ENCODE peak calls at places on chromosomes 1 and 21, in nine cellular contexts. J, Z, F, K, O, P, B, C and H are unnamed samples.

GRCh38 chr1:56156937-56157336 is 422.4 kb downstream of the PLPP3 start:
- DNase-seq in J (no peak), Z (no peak), F (no peak), K (no peak), O (no peak), P (no peak), B (no peak), C (no peak), H (no peak)

GRCh38 chr1:248821641-248822040 is 4.1 kb downstream of the SH3BP5L start:
- DNase-seq in J (no peak), Z (no peak), F (no peak), K (no peak), O (no peak), P (no peak), B (no peak), C (no peak), H (no peak)

GRCh38 chr1:173393655-173393993 is 83.5 kb upstream of the PRDX6 start:
- DNase-seq in J (no peak), Z (no peak), F (peak), K (no peak), O (peak), P (no peak), B (peak), C (no peak), H (no peak)

GRCh38 chr1:17113973-17114372 is 5.3 kb downstream of the PADI2 start:
- DNase-seq in J (no peak), Z (no peak), F (no peak), K (peak), O (no peak), P (no peak), B (no peak), C (no peak), H (no peak)

GRCh38 chr1:169933999-169934725 is 40.5 kb upstream of the SCYL3 start:
- DNase-seq in J (no peak), Z (no peak), F (peak), K (no peak), O (no peak), P (no peak), B (no peak), C (no peak), H (peak)

GRCh38 chr1:65795311-65795710 is 2.6 kb downstream of the PDE4B start:
- DNase-seq in J (no peak), Z (no peak), F (no peak), K (no peak), O (no peak), P (no peak), B (no peak), C (no peak), H (no peak)

GRCh38 chr1:98053471-98054366 is 132.9 kb upstream of the DPYD start:
- DNase-seq in J (peak), Z (peak), F (peak), K (peak), O (no peak), P (peak), B (no peak), C (no peak), H (no peak)

GRCh38 chr1:182604128-182604834 is at the start of gene RGS16:
- DNase-seq in J (peak), Z (peak), F (peak), K (peak), O (peak), P (peak), B (peak), C (peak), H (peak)

GRCh38 chr1:156677616-156678596 is 699 bp upstream of the NES start:
- DNase-seq in J (peak), Z (no peak), F (peak), K (peak), O (peak), P (no peak), B (no peak), C (peak), H (peak)

GRCh38 chr1:59917026-59917784 is 9.4 kb downstream of the CYP2J2 start:
- DNase-seq in J (no peak), Z (no peak), F (no peak), K (no peak), O (no peak), P (no peak), B (no peak), C (no peak), H (no peak)

GRCh38 chr1:204564835-204565234 is 48.6 kb downstream of the MDM4 start:
- DNase-seq in J (no peak), Z (no peak), F (no peak), K (no peak), O (no peak), P (no peak), B (no peak), C (no peak), H (no peak)

GRCh38 chr21:41374867-41375533 is 13.2 kb downstream of the MX2 start:
- DNase-seq in J (no peak), Z (no peak), F (no peak), K (no peak), O (no peak), P (no peak), B (no peak), C (no peak), H (no peak)

GRCh38 chr21:32335601-32336575 is 37.2 kb downstream of the MRAP start:
- DNase-seq in J (no peak), Z (no peak), F (no peak), K (peak), O (no peak), P (no peak), B (no peak), C (no peak), H (no peak)

GRCh38 chr1:237223419-237223818 is 181.4 kb downstream of the RYR2 start:
- DNase-seq in J (no peak), Z (no peak), F (no peak), K (no peak), O (no peak), P (no peak), B (no peak), C (no peak), H (no peak)

GRCh38 chr1:246497331-246497915 is 9.7 kb downstream of the SMYD3 start:
- DNase-seq in J (peak), Z (no peak), F (peak), K (no peak), O (peak), P (no peak), B (peak), C (peak), H (peak)

GRCh38 chr1:166974647-166975345 is 544 bp downstream of the ILDR2 start:
- DNase-seq in J (peak), Z (no peak), F (no peak), K (no peak), O (no peak), P (peak), B (no peak), C (no peak), H (no peak)

GRCh38 chr1:45721207-45721606 is 29.2 kb downstream of the IPP start:
- DNase-seq in J (no peak), Z (no peak), F (peak), K (no peak), O (peak), P (no peak), B (peak), C (no peak), H (no peak)

GRCh38 chr1:172429324-172430127 is 9.0 kb downstream of the C1orf105 start:
- DNase-seq in J (peak), Z (no peak), F (peak), K (peak), O (peak), P (no peak), B (no peak), C (peak), H (peak)

GRCh38 chr1:54572236-54572850 is 24.3 kb downstream of the ACOT11 start:
- DNase-seq in J (peak), Z (no peak), F (no peak), K (no peak), O (no peak), P (no peak), B (no peak), C (no peak), H (no peak)

GRCh38 chr1:43934279-43934985 is 831 bp downstream of the ARTN start:
- DNase-seq in J (peak), Z (peak), F (peak), K (peak), O (peak), P (peak), B (no peak), C (peak), H (peak)

GRCh38 chr21:33266784-33267135 is 593 bp downstream of the IL10RB start:
- DNase-seq in J (no peak), Z (no peak), F (peak), K (no peak), O (no peak), P (no peak), B (no peak), C (no peak), H (no peak)

GRCh38 chr1:175317309-175317708 is 124.7 kb upstream of the KIAA0040 start:
- DNase-seq in J (peak), Z (peak), F (no peak), K (no peak), O (no peak), P (no peak), B (no peak), C (no peak), H (peak)

GRCh38 chr1:225651872-225652725 is 824 bp downstream of the ENAH start:
- DNase-seq in J (peak), Z (no peak), F (peak), K (peak), O (no peak), P (no peak), B (no peak), C (peak), H (peak)

GRCh38 chr1:222040163-222040900 is 298.4 kb upstream of the DUSP10 start:
- DNase-seq in J (no peak), Z (no peak), F (no peak), K (no peak), O (no peak), P (no peak), B (no peak), C (no peak), H (no peak)

GRCh38 chr1:64147759-64148158 is 55.7 kb upstream of the UBE2U start:
- DNase-seq in J (no peak), Z (no peak), F (peak), K (no peak), O (no peak), P (no peak), B (no peak), C (no peak), H (no peak)

GRCh38 chr1:118900643-118901440 is 87.3 kb downstream of the TBX15 start:
- DNase-seq in J (no peak), Z (no peak), F (no peak), K (no peak), O (no peak), P (no peak), B (no peak), C (no peak), H (no peak)

GRCh38 chr1:1470626-1471388 is 758 bp upstream of the ATAD3B start:
- DNase-seq in J (peak), Z (no peak), F (no peak), K (peak), O (no peak), P (no peak), B (no peak), C (no peak), H (peak)

GRCh38 chr21:46119565-46120271 is 21.8 kb downstream of the COL6A2 start:
- DNase-seq in J (no peak), Z (no peak), F (no peak), K (peak), O (no peak), P (no peak), B (no peak), C (no peak), H (no peak)

GRCh38 chr1:26994020-26994745 is 691 bp downstream of the TRNP1 start:
- DNase-seq in J (peak), Z (no peak), F (no peak), K (peak), O (no peak), P (no peak), B (no peak), C (no peak), H (no peak)